ENCODE peak calls at places on chromosomes 13 and 19, in nine cellular contexts. One of them, this sample, is unnamed.

GRCh38 chr19:12778020-12778904 is 2.9 kb upstream of the HOOK2 start:
- DNase-seq in upper lobe of right lung: peak; percentile 86
- DNase-seq in astrocyte: peak; percentile 72
- DNase-seq in ovary: peak; percentile 82
- DNase-seq in right atrium auricular region: peak; percentile 81
- DNase-seq in CD4-positive, CD25-positive, alpha-beta regulatory T cell: no peak
- DNase-seq in heart right ventricle: peak; percentile 86
- DNase-seq in fibroblast of lung: peak; percentile 83
- DNase-seq in right lobe of liver: peak; percentile 79
- DNase-seq in this sample: peak; percentile 78

GRCh38 chr13:32300920-32301319 is 14.2 kb downstream of the ZAR1L start:
- DNase-seq in right lobe of liver: no peak
- DNase-seq in fibroblast of lung: no peak
- DNase-seq in heart right ventricle: no peak
- DNase-seq in ovary: no peak
- DNase-seq in astrocyte: no peak
- DNase-seq in right atrium auricular region: no peak
- DNase-seq in upper lobe of right lung: no peak
- DNase-seq in CD4-positive, CD25-positive, alpha-beta regulatory T cell: no peak
- DNase-seq in this sample: no peak

GRCh38 chr19:52542984-52543664 is 15.7 kb downstream of the ZNF808 start:
- DNase-seq in ovary: no peak
- DNase-seq in heart right ventricle: no peak
- DNase-seq in CD4-positive, CD25-positive, alpha-beta regulatory T cell: no peak
- DNase-seq in right atrium auricular region: no peak
- DNase-seq in upper lobe of right lung: no peak
- DNase-seq in astrocyte: no peak
- DNase-seq in right lobe of liver: no peak
- DNase-seq in fibroblast of lung: peak; percentile 2
- DNase-seq in this sample: no peak

GRCh38 chr13:64471916-64472315 is 2758.2 kb downstream of the PCDH9 start:
- DNase-seq in right lobe of liver: no peak
- DNase-seq in ovary: no peak
- DNase-seq in right atrium auricular region: no peak
- DNase-seq in astrocyte: peak; percentile 45
- DNase-seq in upper lobe of right lung: no peak
- DNase-seq in heart right ventricle: no peak
- DNase-seq in CD4-positive, CD25-positive, alpha-beta regulatory T cell: no peak
- DNase-seq in fibroblast of lung: peak; percentile 51
- DNase-seq in this sample: peak; percentile 75

GRCh38 chr13:113616281-113616906 is 31.8 kb downstream of the TFDP1 start:
- DNase-seq in CD4-positive, CD25-positive, alpha-beta regulatory T cell: no peak
- DNase-seq in right lobe of liver: no peak
- DNase-seq in heart right ventricle: no peak
- DNase-seq in upper lobe of right lung: no peak
- DNase-seq in fibroblast of lung: no peak
- DNase-seq in astrocyte: no peak
- DNase-seq in ovary: no peak
- DNase-seq in right atrium auricular region: no peak
- DNase-seq in this sample: no peak

GRCh38 chr19:42402376-42403116 is 12.4 kb upstream of the CNFN start:
- DNase-seq in ovary: peak; percentile 45
- DNase-seq in heart right ventricle: no peak
- DNase-seq in right lobe of liver: no peak
- DNase-seq in upper lobe of right lung: no peak
- DNase-seq in right atrium auricular region: no peak
- DNase-seq in fibroblast of lung: no peak
- DNase-seq in CD4-positive, CD25-positive, alpha-beta regulatory T cell: no peak
- DNase-seq in astrocyte: no peak
- DNase-seq in this sample: no peak

GRCh38 chr19:44548736-44549135 is 19.3 kb upstream of the CEACAM20 start:
- DNase-seq in astrocyte: peak; percentile 66
- DNase-seq in right lobe of liver: no peak
- DNase-seq in CD4-positive, CD25-positive, alpha-beta regulatory T cell: no peak
- DNase-seq in heart right ventricle: no peak
- DNase-seq in fibroblast of lung: peak; percentile 72
- DNase-seq in right atrium auricular region: peak; percentile 50
- DNase-seq in ovary: no peak
- DNase-seq in upper lobe of right lung: no peak
- DNase-seq in this sample: no peak

GRCh38 chr13:43546260-43546659 is 240.5 kb downstream of the ENOX1 start:
- DNase-seq in upper lobe of right lung: no peak
- DNase-seq in fibroblast of lung: no peak
- DNase-seq in CD4-positive, CD25-positive, alpha-beta regulatory T cell: no peak
- DNase-seq in heart right ventricle: peak; percentile 46
- DNase-seq in ovary: peak; percentile 32
- DNase-seq in astrocyte: no peak
- DNase-seq in right lobe of liver: peak; percentile 46
- DNase-seq in right atrium auricular region: no peak
- DNase-seq in this sample: no peak

GRCh38 chr19:35421362-35421761 is 26.7 kb upstream of the FFAR2 start:
- DNase-seq in right atrium auricular region: no peak
- DNase-seq in CD4-positive, CD25-positive, alpha-beta regulatory T cell: no peak
- DNase-seq in ovary: no peak
- DNase-seq in fibroblast of lung: no peak
- DNase-seq in right lobe of liver: no peak
- DNase-seq in upper lobe of right lung: no peak
- DNase-seq in heart right ventricle: no peak
- DNase-seq in astrocyte: no peak
- DNase-seq in this sample: no peak

GRCh38 chr13:48586591-48587103 is 53.8 kb upstream of the RCBTB2 start:
- DNase-seq in heart right ventricle: peak; percentile 63
- DNase-seq in right atrium auricular region: peak; percentile 74
- DNase-seq in upper lobe of right lung: no peak
- DNase-seq in CD4-positive, CD25-positive, alpha-beta regulatory T cell: no peak
- DNase-seq in right lobe of liver: no peak
- DNase-seq in fibroblast of lung: peak; percentile 71
- DNase-seq in ovary: peak; percentile 57
- DNase-seq in astrocyte: peak; percentile 65
- DNase-seq in this sample: no peak

GRCh38 chr19:28394705-28395104 is 818.2 kb downstream of the UQCRFS1 start:
- DNase-seq in fibroblast of lung: no peak
- DNase-seq in upper lobe of right lung: no peak
- DNase-seq in ovary: no peak
- DNase-seq in heart right ventricle: no peak
- DNase-seq in right atrium auricular region: no peak
- DNase-seq in right lobe of liver: no peak
- DNase-seq in astrocyte: no peak
- DNase-seq in CD4-positive, CD25-positive, alpha-beta regulatory T cell: no peak
- DNase-seq in this sample: no peak

GRCh38 chr13:45564108-45564507 is 51.4 kb downstream of the ERICH6B start:
- DNase-seq in ovary: no peak
- DNase-seq in right lobe of liver: no peak
- DNase-seq in fibroblast of lung: peak; percentile 67
- DNase-seq in right atrium auricular region: no peak
- DNase-seq in astrocyte: peak; percentile 60
- DNase-seq in CD4-positive, CD25-positive, alpha-beta regulatory T cell: no peak
- DNase-seq in upper lobe of right lung: no peak
- DNase-seq in heart right ventricle: no peak
- DNase-seq in this sample: peak; percentile 45

GRCh38 chr19:4045597-4046361 is 20.9 kb downstream of the ZBTB7A start:
- DNase-seq in ovary: no peak
- DNase-seq in heart right ventricle: no peak
- DNase-seq in astrocyte: no peak
- DNase-seq in CD4-positive, CD25-positive, alpha-beta regulatory T cell: peak; percentile 25
- DNase-seq in upper lobe of right lung: no peak
- DNase-seq in fibroblast of lung: no peak
- DNase-seq in right atrium auricular region: no peak
- DNase-seq in right lobe of liver: peak; percentile 44
- DNase-seq in this sample: no peak

GRCh38 chr13:32384702-32385101 is 43.2 kb downstream of the N4BP2L1 start:
- DNase-seq in astrocyte: no peak
- DNase-seq in CD4-positive, CD25-positive, alpha-beta regulatory T cell: no peak
- DNase-seq in heart right ventricle: no peak
- DNase-seq in right atrium auricular region: no peak
- DNase-seq in upper lobe of right lung: no peak
- DNase-seq in fibroblast of lung: no peak
- DNase-seq in ovary: no peak
- DNase-seq in right lobe of liver: no peak
- DNase-seq in this sample: no peak

GRCh38 chr13:111115051-111115840 is at the start of gene ARHGEF7:
- DNase-seq in heart right ventricle: no peak
- DNase-seq in upper lobe of right lung: no peak
- DNase-seq in fibroblast of lung: peak; percentile 7
- DNase-seq in right lobe of liver: no peak
- DNase-seq in right atrium auricular region: no peak
- DNase-seq in CD4-positive, CD25-positive, alpha-beta regulatory T cell: no peak
- DNase-seq in astrocyte: no peak
- DNase-seq in ovary: peak; percentile 51
- DNase-seq in this sample: no peak

GRCh38 chr13:113653264-113654174 is 4.5 kb downstream of the ATP4B start:
- DNase-seq in right lobe of liver: peak; percentile 41
- DNase-seq in right atrium auricular region: no peak
- DNase-seq in CD4-positive, CD25-positive, alpha-beta regulatory T cell: no peak
- DNase-seq in astrocyte: no peak
- DNase-seq in fibroblast of lung: no peak
- DNase-seq in heart right ventricle: no peak
- DNase-seq in ovary: peak; percentile 12
- DNase-seq in upper lobe of right lung: peak; percentile 44
- DNase-seq in this sample: peak; percentile 61

GRCh38 chr13:34162545-34162936 is 344.6 kb downstream of the RFC3 start:
- DNase-seq in fibroblast of lung: peak; percentile 94
- DNase-seq in right atrium auricular region: no peak
- DNase-seq in right lobe of liver: no peak
- DNase-seq in heart right ventricle: no peak
- DNase-seq in CD4-positive, CD25-positive, alpha-beta regulatory T cell: no peak
- DNase-seq in ovary: no peak
- DNase-seq in upper lobe of right lung: no peak
- DNase-seq in astrocyte: peak; percentile 93
- DNase-seq in this sample: no peak

GRCh38 chr19:18700501-18701249 is 17.2 kb downstream of the CRTC1 start:
- DNase-seq in right atrium auricular region: peak; percentile 76
- DNase-seq in fibroblast of lung: peak; percentile 58
- DNase-seq in right lobe of liver: peak; percentile 96
- DNase-seq in CD4-positive, CD25-positive, alpha-beta regulatory T cell: peak; percentile 76
- DNase-seq in ovary: peak; percentile 78
- DNase-seq in astrocyte: peak; percentile 36
- DNase-seq in upper lobe of right lung: peak; percentile 90
- DNase-seq in heart right ventricle: peak; percentile 78
- DNase-seq in this sample: peak; percentile 94

GRCh38 chr13:30831515-30831914 is 74.6 kb upstream of the MEDAG start:
- DNase-seq in ovary: no peak
- DNase-seq in right lobe of liver: no peak
- DNase-seq in heart right ventricle: no peak
- DNase-seq in astrocyte: no peak
- DNase-seq in upper lobe of right lung: no peak
- DNase-seq in right atrium auricular region: no peak
- DNase-seq in CD4-positive, CD25-positive, alpha-beta regulatory T cell: no peak
- DNase-seq in fibroblast of lung: no peak
- DNase-seq in this sample: no peak
- H3K27ac ChIP-seq in ovary: no peak overlapping the region
- H3K27ac ChIP-seq in right lobe of liver: no peak overlapping the region
- H3K27ac ChIP-seq in heart right ventricle: no peak overlapping the region
- H3K27ac ChIP-seq in astrocyte: no peak overlapping the region
- H3K27ac ChIP-seq in upper lobe of right lung: no peak overlapping the region
- H3K27ac ChIP-seq in right atrium auricular region: no peak overlapping the region
- H3K27ac ChIP-seq in CD4-positive, CD25-positive, alpha-beta regulatory T cell: no peak overlapping the region
- H3K27ac ChIP-seq in fibroblast of lung: no peak overlapping the region
- H3K27ac ChIP-seq in this sample: no peak overlapping the region

DNA sequence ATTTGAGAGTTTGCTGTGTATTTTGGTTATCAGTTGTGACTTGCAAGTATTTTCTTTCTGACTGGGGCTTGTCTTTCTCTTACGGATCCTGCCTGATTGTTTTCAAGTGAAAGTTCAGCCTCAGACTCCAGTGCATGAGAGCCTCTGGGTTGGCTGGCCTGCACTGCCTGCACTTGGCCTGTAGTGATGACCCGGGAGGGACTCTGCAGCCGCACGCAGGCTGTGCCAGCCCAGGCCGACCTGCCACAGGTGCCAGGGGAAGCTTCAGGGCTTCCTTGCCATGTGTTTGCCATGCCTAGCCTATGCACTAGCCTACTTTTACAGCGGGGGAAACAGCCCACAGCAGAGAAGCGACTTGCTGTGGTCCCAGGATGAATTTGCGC is 77.0 kb downstream of the KDM4B start:
- DNase-seq in upper lobe of right lung: no peak
- DNase-seq in ovary: no peak
- DNase-seq in fibroblast of lung: no peak
- DNase-seq in CD4-positive, CD25-positive, alpha-beta regulatory T cell: no peak
- DNase-seq in heart right ventricle: no peak
- DNase-seq in right lobe of liver: peak; percentile 48
- DNase-seq in astrocyte: no peak
- DNase-seq in right atrium auricular region: no peak
- DNase-seq in this sample: no peak
- H3K4me1 ChIP-seq in upper lobe of right lung: peaks cover 19% of the 10 kb centered on the region
- H3K4me1 ChIP-seq in ovary: peaks cover 14% of the 10 kb centered on the region
- H3K4me1 ChIP-seq in fibroblast of lung: peaks cover 7% of the 10 kb centered on the region
- H3K4me1 ChIP-seq in CD4-positive, CD25-positive, alpha-beta regulatory T cell: peaks cover 5% of the 10 kb centered on the region
- H3K4me1 ChIP-seq in heart right ventricle: peaks cover 33% of the 10 kb centered on the region
- H3K4me1 ChIP-seq in right lobe of liver: no peaks in the 10 kb centered on the region
- H3K4me1 ChIP-seq in astrocyte: peaks cover 33% of the 10 kb centered on the region
- H3K4me1 ChIP-seq in right atrium auricular region: peaks cover 49% of the 10 kb centered on the region
- H3K4me1 ChIP-seq in this sample: peaks cover 47% of the 10 kb centered on the region

GRCh38 chr13:51629711-51630575 is 45.7 kb downstream of the WDFY2 start:
- DNase-seq in upper lobe of right lung: no peak
- DNase-seq in CD4-positive, CD25-positive, alpha-beta regulatory T cell: no peak
- DNase-seq in heart right ventricle: no peak
- DNase-seq in ovary: no peak
- DNase-seq in right lobe of liver: no peak
- DNase-seq in right atrium auricular region: no peak
- DNase-seq in fibroblast of lung: no peak
- DNase-seq in astrocyte: no peak
- DNase-seq in this sample: no peak
- H3K27ac ChIP-seq in upper lobe of right lung: no peak overlapping the region
- H3K27ac ChIP-seq in CD4-positive, CD25-positive, alpha-beta regulatory T cell: no peak overlapping the region
- H3K27ac ChIP-seq in heart right ventricle: no peak overlapping the region
- H3K27ac ChIP-seq in ovary: no peak overlapping the region
- H3K27ac ChIP-seq in right lobe of liver: no peak overlapping the region
- H3K27ac ChIP-seq in right atrium auricular region: no peak overlapping the region
- H3K27ac ChIP-seq in fibroblast of lung: no peak overlapping the region
- H3K27ac ChIP-seq in astrocyte: peak overlapping the region; percentile 50
- H3K27ac ChIP-seq in this sample: no peak overlapping the region

GRCh38 chr13:106499905-106500304 is 35.6 kb downstream of the EFNB2 start:
- DNase-seq in right lobe of liver: no peak
- DNase-seq in fibroblast of lung: peak; percentile 80
- DNase-seq in upper lobe of right lung: no peak
- DNase-seq in astrocyte: peak; percentile 77
- DNase-seq in CD4-positive, CD25-positive, alpha-beta regulatory T cell: no peak
- DNase-seq in heart right ventricle: no peak
- DNase-seq in right atrium auricular region: no peak
- DNase-seq in ovary: no peak
- DNase-seq in this sample: no peak

GRCh38 chr13:106499113-106499512 is 36.3 kb downstream of the EFNB2 start:
- DNase-seq in heart right ventricle: no peak
- DNase-seq in ovary: no peak
- DNase-seq in upper lobe of right lung: no peak
- DNase-seq in CD4-positive, CD25-positive, alpha-beta regulatory T cell: no peak
- DNase-seq in astrocyte: peak; percentile 57
- DNase-seq in right atrium auricular region: no peak
- DNase-seq in fibroblast of lung: peak; percentile 63
- DNase-seq in right lobe of liver: no peak
- DNase-seq in this sample: no peak

GRCh38 chr13:106497079-106497478 is 38.4 kb downstream of the EFNB2 start:
- DNase-seq in ovary: no peak
- DNase-seq in heart right ventricle: no peak
- DNase-seq in right lobe of liver: no peak
- DNase-seq in right atrium auricular region: no peak
- DNase-seq in upper lobe of right lung: no peak
- DNase-seq in CD4-positive, CD25-positive, alpha-beta regulatory T cell: no peak
- DNase-seq in fibroblast of lung: no peak
- DNase-seq in astrocyte: no peak
- DNase-seq in this sample: no peak

GRCh38 chr13:106498571-106498970 is 36.9 kb downstream of the EFNB2 start:
- DNase-seq in CD4-positive, CD25-positive, alpha-beta regulatory T cell: no peak
- DNase-seq in heart right ventricle: no peak
- DNase-seq in astrocyte: no peak
- DNase-seq in right atrium auricular region: no peak
- DNase-seq in ovary: no peak
- DNase-seq in upper lobe of right lung: no peak
- DNase-seq in fibroblast of lung: no peak
- DNase-seq in right lobe of liver: no peak
- DNase-seq in this sample: no peak

GRCh38 chr13:106498158-106498557 is 37.3 kb downstream of the EFNB2 start:
- DNase-seq in fibroblast of lung: no peak
- DNase-seq in CD4-positive, CD25-positive, alpha-beta regulatory T cell: no peak
- DNase-seq in ovary: no peak
- DNase-seq in upper lobe of right lung: no peak
- DNase-seq in astrocyte: no peak
- DNase-seq in right lobe of liver: no peak
- DNase-seq in heart right ventricle: no peak
- DNase-seq in right atrium auricular region: no peak
- DNase-seq in this sample: no peak
- H3K4me1 ChIP-seq in fibroblast of lung: no peaks in the 10 kb centered on the region
- H3K4me1 ChIP-seq in CD4-positive, CD25-positive, alpha-beta regulatory T cell: no peaks in the 10 kb centered on the region
- H3K4me1 ChIP-seq in ovary: no peaks in the 10 kb centered on the region
- H3K4me1 ChIP-seq in upper lobe of right lung: peaks cover 11% of the 10 kb centered on the region
- H3K4me1 ChIP-seq in astrocyte: peaks cover 17% of the 10 kb centered on the region
- H3K4me1 ChIP-seq in right lobe of liver: no peaks in the 10 kb centered on the region
- H3K4me1 ChIP-seq in heart right ventricle: peaks cover 56% of the 10 kb centered on the region
- H3K4me1 ChIP-seq in right atrium auricular region: peaks cover 17% of the 10 kb centered on the region
- H3K4me1 ChIP-seq in this sample: no peaks in the 10 kb centered on the region

This sample was measured in A673.